ENCODE peak calls at places on chromosomes 16 and 17, in five cellular contexts. C is heart left ventricle, J is uterus, X is transverse colon, F is K562. N is an unnamed sample. For H3K4me1 and H3K27me3, the result is how much of the 10 kb centered on the place peaks cover.

GRCh38 chr17:63700528-63701441 is 860 bp upstream of the LIMD2 start:
- DNase-seq in F (no peak), J (peak), X (peak), C (peak), N (peak)

GRCh38 chr17:82446124-82446523 is 4.4 kb downstream of the CYBC1 start:
- DNase-seq in F (no peak), C (no peak), X (no peak), J (no peak), N (no peak)

GRCh38 chr17:37546242-37546641 is 56.6 kb downstream of the DUSP14 start:
- DNase-seq in C (no peak), F (no peak), X (no peak), J (no peak), N (no peak)

GRCh38 chr17:77882481-77883212 is 75.9 kb upstream of the TNRC6C start:
- DNase-seq in C (peak), J (peak), F (no peak), X (peak), N (peak)

GRCh38 chr17:50830298-50830697 is 5.1 kb upstream of the WFIKKN2 start:
- DNase-seq in F (no peak), J (no peak), X (no peak), C (no peak), N (no peak)

GRCh38 chr16:52050418-52050817 is 496.5 kb downstream of the TOX3 start:
- DNase-seq in J (no peak), X (no peak), C (no peak), F (no peak), N (no peak)

GRCh38 chr16:69596801-69597200 is 31.0 kb downstream of the NFAT5 start:
- DNase-seq in C (no peak), X (no peak), J (no peak), F (no peak), N (no peak)

GRCh38 chr16:55444754-55445485 is 34.1 kb upstream of the MMP2 start:
- DNase-seq in F (no peak), X (peak), C (peak), J (no peak), N (no peak)

GRCh38 chr17:78172284-78173024 is 4.1 kb downstream of the SYNGR2 start:
- DNase-seq in F (no peak), J (peak), X (peak), C (peak), N (peak)

GRCh38 chr17:39306509-39307212 is 80.9 kb upstream of the STAC2 start:
- DNase-seq in C (no peak), F (no peak), J (no peak), X (no peak), N (no peak)

GRCh38 chr17:7252176-7253043 is at the start of gene ELP5:
- DNase-seq in C (peak), X (peak), J (peak), F (peak), N (peak)

GRCh38 chr16:89448656-89449055 is 41.7 kb downstream of the ANKRD11 start:
- DNase-seq in F (no peak), X (peak), C (peak), J (no peak), N (no peak)

GRCh38 chr17:72297326-72298115 is 176.7 kb downstream of the SOX9 start:
- DNase-seq in C (peak), F (no peak), X (no peak), J (no peak), N (no peak)

GRCh38 chr16:70529051-70529777 is 5.6 kb downstream of the SF3B3 start:
- DNase-seq in C (no peak), F (no peak), J (no peak), X (no peak), N (no peak)

GRCh38 chr17:80529904-80530292 is 14.7 kb upstream of the RPTOR start:
- DNase-seq in C (no peak), X (no peak), F (no peak), J (no peak), N (no peak)

GRCh38 chr17:32265192-32265895 is at the start of gene RHBDL3:
- DNase-seq in F (peak), J (peak), C (peak), X (peak), N (no peak)

GRCh38 chr16:88303890-88304819 is 78.6 kb upstream of the ZNF469 start:
- DNase-seq in X (no peak), J (peak), F (no peak), C (peak), N (no peak)

GRCh38 chr17:6712854-6713129 is 377 bp downstream of the SLC13A5 start:
- DNase-seq in C (no peak), F (no peak), J (no peak), X (no peak), N (no peak)

GRCh38 chr17:57906910-57907309 is 48.3 kb downstream of the CUEDC1 start:
- DNase-seq in C (no peak), F (no peak), J (no peak), X (no peak), N (no peak)

GRCh38 chr16:11632455-11632921 is 35.8 kb upstream of the SNN start:
- DNase-seq in C (peak), F (no peak), X (peak), J (peak), N (no peak)

GRCh38 chr16:82585675-82586074 is 41.1 kb upstream of the CDH13 start:
- DNase-seq in F (no peak), C (no peak), X (no peak), J (no peak), N (no peak)

GRCh38 chr17:40320771-40321501 is 12.0 kb downstream of the RARA start:
- DNase-seq in J (peak), C (peak), X (peak), F (no peak), N (no peak)

GRCh38 chr16:396605-397004 is 394 bp upstream of the NME4 start:
- DNase-seq in J (no peak), X (peak), F (peak), C (peak), N (no peak)

GRCh38 chr17:74211929-74212261 is 1.5 kb upstream of the TTYH2 start:
- DNase-seq in X (no peak), J (no peak), C (no peak), F (no peak), N (no peak)

GRCh38 chr16:4358831-4359561 is 7.9 kb upstream of the PAM16 start:
- DNase-seq in X (peak), C (peak), F (peak), J (peak), N (peak)

GRCh38 chr17:8976638-8977037 is 11.1 kb upstream of the PIK3R5 start:
- DNase-seq in C (no peak), J (no peak), F (no peak), X (no peak), N (no peak)

GRCh38 chr16:84611041-84611440 is 6.8 kb downstream of the COTL1 start:
- DNase-seq in C (no peak), J (no peak), F (no peak), X (no peak), N (no peak)

GRCh38 chr16:27314161-27314723 is 468 bp downstream of the IL4R start:
- DNase-seq in C (peak), J (peak), F (no peak), X (peak), N (peak)

GRCh38 chr16:7025616-7026190 is 306.9 kb upstream of the RBFOX1 start:
- DNase-seq in J (peak), C (peak), F (peak), X (peak), N (peak)

GRCh38 chr16:78895661-78896060 is 704.9 kb downstream of the MAF start:
- DNase-seq in X (no peak), J (no peak), C (no peak), F (no peak), N (no peak)

GRCh38 chr17:9905902-9906301 is 831 bp upstream of the RCVRN start:
- DNase-seq in J (no peak), C (no peak), X (no peak), F (peak), N (no peak)

GRCh38 chr16:53809088-53809951 is 105.4 kb downstream of the FTO start:
- DNase-seq in F (no peak), C (no peak), X (no peak), J (no peak), N (no peak)

GRCh38 chr17:78421534-78422266 is 43.3 kb downstream of the PGS1 start:
- DNase-seq in C (peak), X (peak), J (peak), F (peak), N (peak)

GRCh38 chr16:86826931-86827330 is 248.6 kb downstream of the FOXL1 start:
- DNase-seq in F (no peak), C (no peak), X (no peak), J (no peak), N (no peak)

DNA sequence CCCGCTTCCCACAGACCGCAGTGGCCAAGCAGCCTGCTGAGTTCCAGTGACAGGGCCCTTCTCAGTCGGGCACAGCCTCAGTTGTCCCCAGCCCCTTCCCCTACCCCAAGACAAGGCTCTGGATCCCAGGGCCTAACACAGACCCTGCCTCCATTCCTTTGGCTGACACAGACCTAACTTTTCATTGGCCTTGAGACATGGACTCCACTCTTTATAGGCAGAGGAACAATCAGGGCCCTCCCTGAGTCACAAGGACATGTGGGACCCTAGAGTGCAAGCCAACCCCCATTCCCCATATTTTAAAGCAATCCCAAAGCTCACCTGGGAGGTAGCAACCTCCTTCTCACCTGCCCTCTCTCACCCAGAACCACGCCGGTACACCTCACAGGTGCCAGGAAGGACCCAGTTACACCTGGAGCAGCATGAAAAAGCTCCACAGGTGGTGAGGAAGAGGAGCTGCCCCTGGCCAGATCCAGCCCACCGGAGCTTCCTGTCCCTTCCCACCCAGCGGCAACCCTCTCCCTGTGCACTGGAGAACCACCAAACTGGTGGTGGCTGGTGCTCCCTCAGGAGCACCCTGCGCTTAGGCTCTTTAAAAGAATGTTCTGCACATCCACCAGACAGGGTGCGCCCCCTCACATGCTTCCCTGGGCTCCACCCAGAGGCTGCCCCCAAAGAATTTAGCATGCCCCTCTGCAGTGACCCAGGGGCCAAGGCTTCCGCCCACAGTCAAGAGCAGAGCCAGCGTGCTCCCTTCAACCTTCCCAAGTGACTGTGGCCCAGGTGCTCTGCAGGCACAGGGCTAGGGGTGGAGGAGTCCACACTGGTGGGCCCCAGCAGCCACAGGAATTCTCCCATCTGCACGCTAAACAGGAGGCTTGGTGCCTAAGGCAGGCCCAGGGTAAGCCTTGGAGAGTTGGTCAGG is 3.4 kb downstream of the MNT start:
- DNase-seq in C (no peak), F (no peak), J (no peak), X (no peak), N (no peak)
- H3K4me1 ChIP-seq in C (under half), F (half or more), J (under half), X (half or more), N (half or more)

GRCh38 chr17:76617838-76618237 is 25.7 kb downstream of the ST6GALNAC1 start:
- DNase-seq in X (no peak), F (no peak), C (no peak), J (no peak), N (no peak)
- H3K27me3 ChIP-seq in X (under half), F (under half), C (under half), J (under half), N (under half)

GRCh38 chr17:45240905-45241314 is 19.2 kb downstream of the FMNL1 start:
- DNase-seq in X (no peak), F (no peak), C (no peak), J (no peak), N (no peak)

GRCh38 chr17:45243750-45244149 is 18.1 kb downstream of the SPATA32 start:
- DNase-seq in J (no peak), C (no peak), X (peak), F (no peak), N (peak)

GRCh38 chr17:45238155-45238774 is 16.6 kb downstream of the FMNL1 start:
- DNase-seq in X (no peak), J (no peak), F (no peak), C (no peak), N (no peak)

GRCh38 chr17:45242015-45242414 is 19.9 kb downstream of the SPATA32 start:
- DNase-seq in X (no peak), C (no peak), F (no peak), J (no peak), N (no peak)

DNA sequence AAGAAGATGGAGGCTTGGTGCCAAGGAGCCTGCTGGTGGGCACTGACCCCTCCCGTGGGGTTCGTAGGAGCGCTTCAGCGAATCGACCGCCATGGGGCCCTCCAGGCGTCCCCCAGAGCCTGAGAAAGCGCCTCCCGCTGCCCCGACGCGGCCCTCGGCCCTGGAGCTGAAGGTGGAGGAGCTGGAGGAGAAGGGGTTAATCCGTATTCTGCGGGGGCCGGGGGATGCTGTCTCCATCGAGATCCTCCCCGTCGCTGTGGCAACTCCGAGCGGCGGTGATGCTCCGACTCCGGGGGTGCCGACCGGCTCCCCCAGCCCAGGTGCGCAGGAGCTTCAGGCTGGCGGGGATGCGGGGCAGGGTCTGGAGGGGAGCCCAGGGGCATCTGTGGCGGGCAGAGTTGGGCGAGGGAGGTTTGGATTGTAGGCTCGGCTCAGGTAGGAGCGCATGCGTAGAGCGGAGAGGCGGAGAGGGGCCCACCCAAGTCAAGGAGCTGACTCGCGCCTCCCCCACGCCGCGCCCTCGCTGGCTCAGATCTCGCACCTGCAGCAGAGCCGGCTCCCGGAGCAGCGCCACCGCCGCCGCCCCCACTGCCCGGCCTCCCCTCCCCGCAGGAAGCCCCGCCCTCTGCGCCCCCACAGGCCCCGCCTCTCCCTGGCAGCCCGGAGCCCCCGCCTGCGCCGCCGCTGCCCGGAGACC is 19.8 kb downstream of the FMNL1 start:
- DNase-seq in X (no peak), C (peak), F (no peak), J (no peak), N (no peak)
- TF ChIP-seq POLR2A in X (no peak), C (no peak), F (no peak), J (no peak), N (no peak)

GRCh38 chr17:42832934-42833770 is at the start of gene PSME3:
- DNase-seq in F (peak), C (peak), J (peak), X (peak), N (peak)

GRCh38 chr17:42830971-42831370 is 2.2 kb upstream of the PSME3 start:
- DNase-seq in F (no peak), J (no peak), C (no peak), X (no peak), N (no peak)

GRCh38 chr17:42832213-42832933 is 824 bp upstream of the PSME3 start:
- DNase-seq in J (no peak), X (no peak), F (peak), C (no peak), N (no peak)

GRCh38 chr17:42827472-42827871 is 3.4 kb upstream of the BECN1 start:
- DNase-seq in C (no peak), J (no peak), X (no peak), F (no peak), N (no peak)
- H3K4me1 ChIP-seq in C (under half), J (under half), X (under half), F (under half), N (under half)

N was measured in Peyer's patch.